ENCODE peak calls at places on chromosomes 4 and X, in ten cellular contexts. M, P, V, Y, L, D, O, A, Q and I are unnamed samples. For H3K27me3, the result is how much of the 10 kb centered on the place peaks cover.

GRCh38 chr4:138775890-138776289 is 239.7 kb upstream of the NOCT start:
- DNase-seq in Y (no peak), M (peak), L (no peak), V (no peak), Q (no peak), O (no peak), P (no peak), A (no peak), D (no peak), I (no peak)

GRCh38 chrX:10574663-10575062 is 45.7 kb downstream of the MID1 start:
- DNase-seq in D (no peak), A (no peak), Y (peak), M (no peak), P (no peak), O (no peak), Q (no peak), L (no peak), V (no peak), I (no peak)

GRCh38 chr4:2745516-2745915 is 10.6 kb downstream of the TNIP2 start:
- DNase-seq in L (no peak), A (no peak), D (no peak), Q (peak), P (no peak), O (no peak), M (no peak), V (no peak), Y (no peak), I (no peak)

GRCh38 chrX:17359500-17359899 is 15.5 kb upstream of the NHS start:
- DNase-seq in P (no peak), Y (no peak), O (no peak), Q (no peak), M (no peak), L (no peak), D (no peak), V (no peak), A (no peak), I (no peak)

GRCh38 chrX:85309717-85310116 is 65.9 kb downstream of the ZNF711 start:
- DNase-seq in V (no peak), D (no peak), O (no peak), Q (no peak), Y (no peak), P (no peak), M (no peak), A (peak), L (no peak), I (no peak)

GRCh38 chrX:151776113-151776790 is 41.7 kb downstream of the CNGA2 start:
- DNase-seq in V (peak), O (no peak), Q (no peak), A (no peak), P (no peak), Y (no peak), M (no peak), L (no peak), D (no peak), I (no peak)

GRCh38 chrX:2629316-2630168 is 61.6 kb upstream of the CD99 start:
- DNase-seq in V (no peak), D (no peak), Y (no peak), M (no peak), O (no peak), Q (no peak), L (no peak), P (no peak), A (no peak), I (no peak)

GRCh38 chr4:136650541-136651277 is 881.6 kb downstream of the PCDH18 start:
- DNase-seq in D (no peak), O (peak), A (peak), M (peak), V (no peak), L (no peak), Q (no peak), P (no peak), Y (peak), I (no peak)

GRCh38 chr4:3252831-3253641 is 4.1 kb downstream of the MSANTD1 start:
- DNase-seq in V (peak), P (no peak), O (no peak), Q (peak), M (no peak), A (no peak), Y (no peak), D (no peak), L (no peak), I (peak)

GRCh38 chrX:150362599-150363481 is at the start of gene MAMLD1:
- DNase-seq in V (peak), D (peak), Y (peak), A (peak), L (peak), Q (peak), M (no peak), O (peak), P (peak), I (peak)

GRCh38 chrX:103817502-103817901 is 14.6 kb downstream of the RAB9B start:
- DNase-seq in P (no peak), L (no peak), V (no peak), M (peak), Y (peak), D (no peak), O (no peak), Q (no peak), A (peak), I (no peak)

GRCh38 chrX:102085706-102086105 is 39.8 kb upstream of the TCEAL2 start:
- DNase-seq in Y (peak), V (no peak), A (no peak), P (no peak), Q (no peak), L (no peak), D (no peak), M (no peak), O (no peak), I (no peak)

GRCh38 chr4:52035190-52035589 is 2.9 kb downstream of the SGCB start:
- DNase-seq in Y (no peak), D (no peak), P (no peak), V (no peak), M (no peak), Q (no peak), O (no peak), A (no peak), L (no peak), I (no peak)

GRCh38 chr4:79757580-79757979 is 315.4 kb downstream of the ANTXR2 start:
- DNase-seq in D (no peak), V (no peak), O (no peak), L (no peak), Y (no peak), Q (no peak), M (no peak), A (no peak), P (no peak), I (no peak)

GRCh38 chrX:54811301-54811885 is 3.8 kb downstream of the MAGED2 start:
- DNase-seq in V (no peak), O (no peak), D (no peak), Y (no peak), Q (no peak), M (no peak), A (no peak), L (no peak), P (no peak), I (no peak)

GRCh38 chrX:54807524-54808108 is at the start of gene MAGED2:
- DNase-seq in Y (peak), A (no peak), M (no peak), Q (peak), P (no peak), O (no peak), L (peak), V (no peak), D (no peak), I (no peak)

GRCh38 chrX:54810532-54810931 is 3.0 kb downstream of the MAGED2 start:
- DNase-seq in M (no peak), L (no peak), Y (no peak), Q (no peak), O (no peak), D (no peak), V (no peak), A (no peak), P (no peak), I (no peak)

GRCh38 chrX:54808109-54808604 is 612 bp downstream of the MAGED2 start:
- DNase-seq in Q (peak), D (no peak), M (no peak), P (peak), O (peak), V (peak), A (peak), L (peak), Y (peak), I (peak)

GRCh38 chrX:54808605-54809483 is 1.3 kb downstream of the MAGED2 start:
- DNase-seq in O (peak), A (peak), D (peak), Y (peak), M (peak), P (peak), Q (peak), L (peak), V (peak), I (peak)
- TF ChIP-seq POLR2A in O (no peak), A (no peak), D (no peak), Y (peak), M (peak), P (no peak), Q (no peak), L (no peak), V (no peak), I (no peak)

DNA sequence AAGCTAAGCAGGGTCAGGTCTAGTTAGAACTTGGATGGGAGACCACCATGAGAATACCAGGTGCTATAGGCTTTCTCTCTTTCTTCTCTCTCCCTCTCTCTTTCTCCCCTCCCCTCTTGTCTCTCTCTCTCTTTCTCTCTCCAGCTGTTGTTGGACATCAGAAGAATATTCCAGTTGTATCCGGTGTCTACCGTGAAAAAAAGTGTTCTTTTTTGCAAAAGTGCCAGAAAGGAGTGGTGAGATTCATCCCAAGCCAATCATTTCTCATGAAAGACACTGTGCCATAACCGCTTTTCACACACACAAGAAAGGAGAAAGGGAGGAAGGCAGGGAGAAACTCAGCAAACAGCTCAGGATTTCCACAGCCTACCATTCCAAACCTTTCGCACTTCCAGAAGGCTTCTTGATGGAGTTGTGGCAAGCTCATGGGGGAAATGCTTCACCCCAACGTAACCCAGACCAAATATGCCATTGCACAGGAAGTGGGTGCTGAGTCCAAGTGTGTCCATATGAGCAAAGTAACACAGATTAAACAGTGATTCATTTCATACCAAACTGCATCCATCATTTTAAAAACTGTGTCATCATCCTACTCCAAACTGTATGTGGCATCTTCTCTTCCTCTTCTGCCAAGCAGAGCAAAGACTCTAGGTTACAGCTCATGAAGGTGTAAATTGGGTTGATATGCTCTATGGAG is 224.0 kb downstream of the APBB2 start:
- DNase-seq in L (no peak), P (no peak), Q (no peak), V (no peak), D (no peak), M (peak), O (no peak), A (peak), Y (peak), I (no peak)
- TF ChIP-seq POLR2AphosphoS5 in L (no peak), P (no peak), Q (peak), V (no peak), D (no peak), M (no peak), O (no peak), A (peak), Y (peak), I (no peak)

DNA sequence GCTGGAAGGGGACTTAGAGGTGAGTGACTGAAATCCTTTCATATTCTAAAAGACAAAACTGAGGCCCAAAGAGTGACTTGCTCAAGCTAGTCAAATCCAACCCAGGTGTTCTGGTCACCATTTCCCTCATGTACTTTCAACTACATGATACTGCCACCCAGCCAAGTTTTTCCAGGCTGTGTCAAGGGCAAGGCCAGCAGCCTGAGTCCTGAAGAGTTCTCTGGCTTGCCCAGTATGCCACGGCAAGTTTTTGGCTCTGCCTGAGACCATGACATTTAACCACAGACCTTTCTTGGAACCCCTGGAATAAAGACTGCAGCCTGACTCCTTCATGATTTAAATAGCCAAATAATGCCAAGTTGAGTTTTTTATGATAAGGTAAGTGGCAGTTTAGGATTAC is 10.7 kb upstream of the TMEM164 start:
- DNase-seq in O (no peak), D (no peak), Q (no peak), A (no peak), P (no peak), M (no peak), V (no peak), Y (no peak), L (no peak), I (no peak)
- H3K27me3 ChIP-seq in O (under half), D (under half), Q (under half), A (under half), P (half or more), M (under half), V (under half), Y (under half), L (under half), I (under half)

GRCh38 chrX:40077906-40078305 is 19.9 kb downstream of the BCOR start:
- DNase-seq in L (no peak), O (no peak), P (no peak), D (no peak), M (no peak), Q (no peak), A (no peak), Y (no peak), V (no peak), I (no peak)
- TF ChIP-seq POLR2A in L (no peak), O (no peak), P (no peak), D (no peak), M (no peak), Q (no peak), A (no peak), Y (no peak), V (no peak), I (no peak)